ENCODE peak calls at places on chromosomes 16 and 17, in four cellular contexts. N, D, F and H are unnamed samples. For H3K27me3, the result is how much of the 10 kb centered on the place peaks cover.

GRCh38 chr16:25063865-25064264 is 47.7 kb upstream of the LCMT1 start:
- DNase-seq in N (no peak), F (peak), D (no peak), H (no peak)

GRCh38 chr17:63546308-63547082 is 3.8 kb upstream of the DCAF7 start:
- DNase-seq in D (no peak), F (no peak), N (no peak), H (no peak)

GRCh38 chr17:69325518-69326301 is 1.2 kb downstream of the ABCA5 start:
- DNase-seq in D (no peak), N (no peak), F (no peak), H (no peak)

GRCh38 chr16:24851700-24852099 is 5.9 kb downstream of the SLC5A11 start:
- DNase-seq in D (no peak), N (no peak), F (peak), H (peak)

GRCh38 chr16:66512589-66513404 is 37.1 kb downstream of the TK2 start:
- DNase-seq in N (no peak), D (peak), F (peak), H (no peak)

GRCh38 chr16:81189100-81189664 is 49.3 kb upstream of the BCO1 start:
- DNase-seq in D (peak), F (peak), N (peak), H (no peak)

GRCh38 chr17:45320349-45320930 is 3.6 kb upstream of the MAP3K14 start:
- DNase-seq in F (peak), D (no peak), N (no peak), H (peak)

GRCh38 chr17:80455328-80455710 is 21.1 kb downstream of the NPTX1 start:
- DNase-seq in D (peak), F (peak), N (peak), H (no peak)

GRCh38 chr16:73163238-73163795 is 115.4 kb upstream of the ZFHX3 start:
- DNase-seq in D (no peak), N (no peak), F (no peak), H (no peak)

GRCh38 chr16:69481901-69482341 is 57.5 kb downstream of the CYB5B start:
- DNase-seq in F (peak), D (peak), N (peak), H (peak)

GRCh38 chr16:49441366-49441780 is 67.8 kb downstream of the C16orf78 start:
- DNase-seq in D (no peak), N (peak), F (no peak), H (no peak)

GRCh38 chr16:8716592-8716991 is 42.2 kb downstream of the ABAT start:
- DNase-seq in D (no peak), F (no peak), N (no peak), H (peak)

GRCh38 chr16:27355610-27356009 is 41.8 kb downstream of the IL4R start:
- DNase-seq in F (peak), D (no peak), N (no peak), H (no peak)

GRCh38 chr17:6160188-6160555 is 90.0 kb downstream of the WSCD1 start:
- DNase-seq in N (no peak), F (no peak), D (no peak), H (no peak)

GRCh38 chr16:89893642-89894548 is 20.5 kb downstream of the TCF25 start:
- DNase-seq in F (no peak), N (no peak), D (no peak), H (no peak)

GRCh38 chr17:12545877-12546513 is 119.7 kb upstream of the MYOCD start:
- DNase-seq in F (peak), D (no peak), N (no peak), H (no peak)

GRCh38 chr17:68383443-68384321 is 73.6 kb downstream of the WIPI1 start:
- DNase-seq in D (no peak), N (peak), F (peak), H (peak)

GRCh38 chr16:9965079-9965478 is 217.1 kb downstream of the GRIN2A start:
- DNase-seq in N (no peak), D (no peak), F (no peak), H (no peak)

GRCh38 chr16:57167537-57167936 is 18.3 kb downstream of the PSME3IP1 start:
- DNase-seq in F (no peak), D (no peak), N (no peak), H (no peak)

GRCh38 chr17:82020874-82021727 is 1.6 kb downstream of the CENPX start:
- DNase-seq in D (peak), N (peak), F (peak), H (peak)

GRCh38 chr16:65422934-65423333 is 301.1 kb upstream of the CDH11 start:
- DNase-seq in N (no peak), F (no peak), D (no peak), H (no peak)

GRCh38 chr16:27225536-27226360 is 22.4 kb downstream of the KDM8 start:
- DNase-seq in N (no peak), D (no peak), F (no peak), H (peak)

GRCh38 chr16:85156869-85157268 is 44.6 kb upstream of the CIBAR2 start:
- DNase-seq in F (no peak), N (no peak), D (no peak), H (no peak)

GRCh38 chr16:12898556-12898955 is 2.8 kb upstream of the SHISA9 start:
- DNase-seq in N (no peak), F (no peak), D (no peak), H (no peak)
- H3K27me3 ChIP-seq in N (under half), F (half or more), D (under half), H (under half)

GRCh38 chr17:47720754-47721533 is 12.1 kb upstream of the TBX21 start:
- DNase-seq in F (peak), D (peak), N (no peak), H (peak)
- H3K27me3 ChIP-seq in F (under half), D (under half), N (under half), H (under half)

GRCh38 chr17:76314392-76315227 is 6.5 kb upstream of the QRICH2 start:
- DNase-seq in D (peak), N (peak), F (no peak), H (no peak)
- H3K27me3 ChIP-seq in D (under half), N (under half), F (under half), H (under half)

DNA sequence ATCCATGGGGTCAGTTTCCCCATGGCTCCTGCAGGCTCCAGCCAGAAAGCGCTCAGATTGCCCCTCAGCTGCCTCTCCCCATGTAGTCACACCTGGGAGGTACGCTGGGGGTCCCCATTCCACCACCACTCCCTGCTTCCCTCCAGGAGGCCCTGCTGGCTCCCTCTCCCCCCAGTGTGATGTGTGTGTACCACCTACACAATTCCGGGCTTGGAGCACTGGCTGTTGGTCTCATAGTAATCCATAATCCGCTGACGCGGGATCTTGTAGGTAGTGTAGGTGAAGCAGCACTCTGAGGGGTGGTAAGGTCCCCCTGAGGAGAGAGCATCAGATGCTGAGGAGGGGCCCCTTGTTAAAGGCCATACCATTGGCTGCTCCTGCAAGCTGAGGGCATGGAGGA is 2.4 kb downstream of the CCL14 start:
- DNase-seq in D (no peak), F (no peak), N (no peak), H (no peak)
- H3K27me3 ChIP-seq in D (under half), F (under half), N (under half), H (under half)